ENCODE peak calls at places on chromosomes 1 and 21, in seven cellular contexts. One of them, this sample, is unnamed.

GRCh38 chr1:21451212-21451611 is 11.3 kb downstream of the NBPF3 start:
- DNase-seq in Karpas-422: peak
- DNase-seq in tibial artery: no peak
- DNase-seq in mesothelial cell of epicardium: no peak
- DNase-seq in activated T-cell treated with anti-CD3 and anti-CD28 coated beads, Interleukin-2, amount 50 U/mL, for 72 hours: no peak
- DNase-seq in osteocyte: no peak
- DNase-seq in stimulated activated CD8-positive, alpha-beta memory T cell treated with anti-CD3 and anti-CD28 coated beads, Interleukin-7, amount 100 ng/mL, for 24 hours: no peak
- DNase-seq in this sample: no peak

GRCh38 chr1:80447533-80447932 is 1353.2 kb upstream of the ADGRL2 start:
- DNase-seq in Karpas-422: no peak
- DNase-seq in tibial artery: no peak
- DNase-seq in mesothelial cell of epicardium: no peak
- DNase-seq in activated T-cell treated with anti-CD3 and anti-CD28 coated beads, Interleukin-2, amount 50 U/mL, for 72 hours: no peak
- DNase-seq in osteocyte: no peak
- DNase-seq in stimulated activated CD8-positive, alpha-beta memory T cell treated with anti-CD3 and anti-CD28 coated beads, Interleukin-7, amount 100 ng/mL, for 24 hours: no peak
- DNase-seq in this sample: no peak

GRCh38 chr1:111836111-111836510 is 80.4 kb downstream of the DDX20 start:
- DNase-seq in Karpas-422: no peak
- DNase-seq in tibial artery: no peak
- DNase-seq in mesothelial cell of epicardium: no peak
- DNase-seq in activated T-cell treated with anti-CD3 and anti-CD28 coated beads, Interleukin-2, amount 50 U/mL, for 72 hours: no peak
- DNase-seq in osteocyte: no peak
- DNase-seq in stimulated activated CD8-positive, alpha-beta memory T cell treated with anti-CD3 and anti-CD28 coated beads, Interleukin-7, amount 100 ng/mL, for 24 hours: no peak
- DNase-seq in this sample: no peak

GRCh38 chr1:22673486-22674409 is 20.7 kb downstream of the C1QB start:
- DNase-seq in Karpas-422: peak
- DNase-seq in tibial artery: no peak
- DNase-seq in mesothelial cell of epicardium: no peak
- DNase-seq in activated T-cell treated with anti-CD3 and anti-CD28 coated beads, Interleukin-2, amount 50 U/mL, for 72 hours: peak
- DNase-seq in osteocyte: no peak
- DNase-seq in stimulated activated CD8-positive, alpha-beta memory T cell treated with anti-CD3 and anti-CD28 coated beads, Interleukin-7, amount 100 ng/mL, for 24 hours: no peak
- DNase-seq in this sample: peak

GRCh38 chr1:243924588-243925349 is 74.7 kb upstream of the AKT3 start:
- DNase-seq in Karpas-422: no peak
- DNase-seq in tibial artery: no peak
- DNase-seq in mesothelial cell of epicardium: no peak
- DNase-seq in activated T-cell treated with anti-CD3 and anti-CD28 coated beads, Interleukin-2, amount 50 U/mL, for 72 hours: no peak
- DNase-seq in osteocyte: no peak
- DNase-seq in stimulated activated CD8-positive, alpha-beta memory T cell treated with anti-CD3 and anti-CD28 coated beads, Interleukin-7, amount 100 ng/mL, for 24 hours: no peak
- DNase-seq in this sample: peak

GRCh38 chr1:241443561-241443960 is 76.0 kb downstream of the FH start:
- DNase-seq in Karpas-422: no peak
- DNase-seq in tibial artery: no peak
- DNase-seq in mesothelial cell of epicardium: no peak
- DNase-seq in activated T-cell treated with anti-CD3 and anti-CD28 coated beads, Interleukin-2, amount 50 U/mL, for 72 hours: no peak
- DNase-seq in osteocyte: no peak
- DNase-seq in stimulated activated CD8-positive, alpha-beta memory T cell treated with anti-CD3 and anti-CD28 coated beads, Interleukin-7, amount 100 ng/mL, for 24 hours: no peak
- DNase-seq in this sample: no peak

GRCh38 chr21:43343992-43344886 is 82.7 kb downstream of the SIK1 start:
- DNase-seq in Karpas-422: no peak
- DNase-seq in tibial artery: no peak
- DNase-seq in mesothelial cell of epicardium: no peak
- DNase-seq in activated T-cell treated with anti-CD3 and anti-CD28 coated beads, Interleukin-2, amount 50 U/mL, for 72 hours: no peak
- DNase-seq in osteocyte: no peak
- DNase-seq in stimulated activated CD8-positive, alpha-beta memory T cell treated with anti-CD3 and anti-CD28 coated beads, Interleukin-7, amount 100 ng/mL, for 24 hours: no peak
- DNase-seq in this sample: no peak

GRCh38 chr1:205658943-205659581 is 21.2 kb downstream of the SLC45A3 start:
- DNase-seq in Karpas-422: peak
- DNase-seq in tibial artery: peak
- DNase-seq in mesothelial cell of epicardium: peak
- DNase-seq in activated T-cell treated with anti-CD3 and anti-CD28 coated beads, Interleukin-2, amount 50 U/mL, for 72 hours: peak
- DNase-seq in osteocyte: peak
- DNase-seq in stimulated activated CD8-positive, alpha-beta memory T cell treated with anti-CD3 and anti-CD28 coated beads, Interleukin-7, amount 100 ng/mL, for 24 hours: peak
- DNase-seq in this sample: peak

GRCh38 chr1:242824435-242824834 is 299.9 kb upstream of the PLD5 start:
- DNase-seq in Karpas-422: no peak
- DNase-seq in tibial artery: no peak
- DNase-seq in mesothelial cell of epicardium: no peak
- DNase-seq in activated T-cell treated with anti-CD3 and anti-CD28 coated beads, Interleukin-2, amount 50 U/mL, for 72 hours: no peak
- DNase-seq in osteocyte: no peak
- DNase-seq in stimulated activated CD8-positive, alpha-beta memory T cell treated with anti-CD3 and anti-CD28 coated beads, Interleukin-7, amount 100 ng/mL, for 24 hours: no peak
- DNase-seq in this sample: peak

GRCh38 chr1:3510956-3511250 is 56.4 kb downstream of the ARHGEF16 start:
- DNase-seq in Karpas-422: no peak
- DNase-seq in tibial artery: no peak
- DNase-seq in mesothelial cell of epicardium: no peak
- DNase-seq in activated T-cell treated with anti-CD3 and anti-CD28 coated beads, Interleukin-2, amount 50 U/mL, for 72 hours: no peak
- DNase-seq in osteocyte: no peak
- DNase-seq in stimulated activated CD8-positive, alpha-beta memory T cell treated with anti-CD3 and anti-CD28 coated beads, Interleukin-7, amount 100 ng/mL, for 24 hours: no peak
- DNase-seq in this sample: no peak

GRCh38 chr21:21200103-21200938 is 202.1 kb downstream of the NCAM2 start:
- DNase-seq in Karpas-422: no peak
- DNase-seq in tibial artery: peak
- DNase-seq in mesothelial cell of epicardium: no peak
- DNase-seq in activated T-cell treated with anti-CD3 and anti-CD28 coated beads, Interleukin-2, amount 50 U/mL, for 72 hours: peak
- DNase-seq in osteocyte: no peak
- DNase-seq in stimulated activated CD8-positive, alpha-beta memory T cell treated with anti-CD3 and anti-CD28 coated beads, Interleukin-7, amount 100 ng/mL, for 24 hours: no peak
- DNase-seq in this sample: peak

GRCh38 chr1:15064217-15064929 is 89.2 kb upstream of the TMEM51 start:
- DNase-seq in Karpas-422: no peak
- DNase-seq in tibial artery: no peak
- DNase-seq in mesothelial cell of epicardium: no peak
- DNase-seq in activated T-cell treated with anti-CD3 and anti-CD28 coated beads, Interleukin-2, amount 50 U/mL, for 72 hours: no peak
- DNase-seq in osteocyte: no peak
- DNase-seq in stimulated activated CD8-positive, alpha-beta memory T cell treated with anti-CD3 and anti-CD28 coated beads, Interleukin-7, amount 100 ng/mL, for 24 hours: no peak
- DNase-seq in this sample: no peak

GRCh38 chr1:113875714-113876113 is 4.2 kb upstream of the PTPN22 start:
- DNase-seq in Karpas-422: no peak
- DNase-seq in tibial artery: no peak
- DNase-seq in mesothelial cell of epicardium: no peak
- DNase-seq in activated T-cell treated with anti-CD3 and anti-CD28 coated beads, Interleukin-2, amount 50 U/mL, for 72 hours: no peak
- DNase-seq in osteocyte: no peak
- DNase-seq in stimulated activated CD8-positive, alpha-beta memory T cell treated with anti-CD3 and anti-CD28 coated beads, Interleukin-7, amount 100 ng/mL, for 24 hours: no peak
- DNase-seq in this sample: no peak

GRCh38 chr1:93180723-93181613 is at the start of gene CCDC18:
- DNase-seq in Karpas-422: peak
- DNase-seq in tibial artery: no peak
- DNase-seq in mesothelial cell of epicardium: no peak
- DNase-seq in activated T-cell treated with anti-CD3 and anti-CD28 coated beads, Interleukin-2, amount 50 U/mL, for 72 hours: peak
- DNase-seq in osteocyte: no peak
- DNase-seq in stimulated activated CD8-positive, alpha-beta memory T cell treated with anti-CD3 and anti-CD28 coated beads, Interleukin-7, amount 100 ng/mL, for 24 hours: no peak
- DNase-seq in this sample: peak

GRCh38 chr1:18955442-18956188 is 861 bp downstream of the IFFO2 start:
- DNase-seq in Karpas-422: no peak
- DNase-seq in tibial artery: peak
- DNase-seq in mesothelial cell of epicardium: peak
- DNase-seq in activated T-cell treated with anti-CD3 and anti-CD28 coated beads, Interleukin-2, amount 50 U/mL, for 72 hours: peak
- DNase-seq in osteocyte: no peak
- DNase-seq in stimulated activated CD8-positive, alpha-beta memory T cell treated with anti-CD3 and anti-CD28 coated beads, Interleukin-7, amount 100 ng/mL, for 24 hours: no peak
- DNase-seq in this sample: peak

GRCh38 chr1:225691377-225691776 is 38.5 kb upstream of the ENAH start:
- DNase-seq in Karpas-422: no peak
- DNase-seq in tibial artery: peak
- DNase-seq in mesothelial cell of epicardium: no peak
- DNase-seq in activated T-cell treated with anti-CD3 and anti-CD28 coated beads, Interleukin-2, amount 50 U/mL, for 72 hours: no peak
- DNase-seq in osteocyte: no peak
- DNase-seq in stimulated activated CD8-positive, alpha-beta memory T cell treated with anti-CD3 and anti-CD28 coated beads, Interleukin-7, amount 100 ng/mL, for 24 hours: no peak
- DNase-seq in this sample: no peak

GRCh38 chr1:77538956-77539509 is 143.4 kb downstream of the ZZZ3 start:
- DNase-seq in Karpas-422: peak
- DNase-seq in tibial artery: no peak
- DNase-seq in mesothelial cell of epicardium: no peak
- DNase-seq in activated T-cell treated with anti-CD3 and anti-CD28 coated beads, Interleukin-2, amount 50 U/mL, for 72 hours: no peak
- DNase-seq in osteocyte: no peak
- DNase-seq in stimulated activated CD8-positive, alpha-beta memory T cell treated with anti-CD3 and anti-CD28 coated beads, Interleukin-7, amount 100 ng/mL, for 24 hours: no peak
- DNase-seq in this sample: peak

GRCh38 chr1:43293896-43294760 is 6.7 kb upstream of the TIE1 start:
- DNase-seq in Karpas-422: no peak
- DNase-seq in tibial artery: no peak
- DNase-seq in mesothelial cell of epicardium: no peak
- DNase-seq in activated T-cell treated with anti-CD3 and anti-CD28 coated beads, Interleukin-2, amount 50 U/mL, for 72 hours: no peak
- DNase-seq in osteocyte: no peak
- DNase-seq in stimulated activated CD8-positive, alpha-beta memory T cell treated with anti-CD3 and anti-CD28 coated beads, Interleukin-7, amount 100 ng/mL, for 24 hours: no peak
- DNase-seq in this sample: peak